ENCODE peak calls at places on chromosomes 7 and 10, in six cellular contexts. L, G, W, B, X and S are unnamed samples.

GRCh38 chr7:87344446-87344845 is 1.0 kb upstream of the CROT start:
- DNase-seq in W (peak), B (no peak), L (no peak), X (no peak), G (no peak), S (no peak)

GRCh38 chr7:21580073-21580521 is 37.3 kb downstream of the DNAH11 start:
- DNase-seq in X (peak), G (no peak), L (no peak), W (no peak), B (peak), S (peak)

GRCh38 chr10:59903871-59904270 is 2.5 kb downstream of the CCDC6 start:
- DNase-seq in L (no peak), B (no peak), G (no peak), X (peak), W (no peak), S (no peak)

GRCh38 chr7:139727151-139727705 is 50.6 kb downstream of the HIPK2 start:
- DNase-seq in G (no peak), X (peak), L (no peak), B (no peak), W (no peak), S (peak)

GRCh38 chr7:23239253-23239652 is 7.3 kb upstream of the GPNMB start:
- DNase-seq in G (no peak), B (no peak), W (no peak), X (no peak), L (no peak), S (no peak)

GRCh38 chr10:110269641-110270318 is 34.9 kb downstream of the SMNDC1 start:
- DNase-seq in W (no peak), B (peak), G (no peak), X (peak), L (no peak), S (no peak)

GRCh38 chr10:88186335-88186734 is 322.9 kb downstream of the PTEN start:
- DNase-seq in G (no peak), X (peak), B (no peak), W (no peak), L (no peak), S (peak)

GRCh38 chr10:132451506-132452215 is 54.7 kb downstream of the PWWP2B start:
- DNase-seq in W (no peak), B (no peak), G (peak), X (no peak), L (no peak), S (no peak)

GRCh38 chr7:100969066-100969615 is at the start of gene MUC12:
- DNase-seq in X (no peak), G (no peak), B (no peak), L (no peak), W (no peak), S (no peak)

GRCh38 chr7:32937344-32938174 is 19.7 kb upstream of the FKBP9 start:
- DNase-seq in G (peak), L (peak), W (peak), X (peak), B (peak), S (no peak)

GRCh38 chr7:85776691-85777363 is 590.0 kb upstream of the SEMA3D start:
- DNase-seq in L (no peak), G (no peak), W (no peak), B (no peak), X (peak), S (no peak)

GRCh38 chr10:132443605-132443997 is 46.6 kb downstream of the PWWP2B start:
- DNase-seq in W (peak), L (no peak), B (peak), X (peak), G (no peak), S (no peak)

GRCh38 chr7:111108526-111108925 is 17.6 kb downstream of the LRRN3 start:
- DNase-seq in X (peak), B (peak), W (no peak), L (peak), G (no peak), S (no peak)

GRCh38 chr7:73779517-73779916 is 9.4 kb upstream of the CLDN3 start:
- DNase-seq in W (no peak), B (no peak), L (no peak), X (no peak), G (no peak), S (no peak)

GRCh38 chr10:110636932-110637557 is 7.1 kb upstream of the RBM20 start:
- DNase-seq in X (no peak), W (no peak), G (no peak), L (no peak), B (no peak), S (no peak)

GRCh38 chr7:150323682-150324365 is 479 bp upstream of the ACTR3C start:
- DNase-seq in X (no peak), B (no peak), W (peak), L (peak), G (no peak), S (no peak)